ENCODE peak calls at places on chromosomes 12 and 14, in five cellular contexts. L, Q, U, A and V are unnamed samples.

GRCh38 chr12:74227846-74228545 is 309.6 kb upstream of the ATXN7L3B start:
- DNase-seq in U (no peak), A (no peak), Q (no peak), L (no peak), V (no peak)

GRCh38 chr14:74083161-74083560 is 1.1 kb downstream of the ALDH6A1 start:
- DNase-seq in A (no peak), Q (no peak), L (peak; percentile 86), U (no peak), V (no peak)

GRCh38 chr12:124506145-124506831 is 61.1 kb downstream of the NCOR2 start:
- DNase-seq in U (no peak), A (peak; percentile 74), Q (peak; percentile 87), L (peak; percentile 92), V (peak; percentile 79)

GRCh38 chr14:103128631-103129300 is 5.5 kb downstream of the TNFAIP2 start:
- DNase-seq in Q (no peak), A (no peak), L (no peak), U (no peak), V (peak; percentile 49)

GRCh38 chr12:104763163-104763805 is 194.8 kb downstream of the SLC41A2 start:
- DNase-seq in Q (no peak), L (no peak), U (no peak), A (no peak), V (no peak)

GRCh38 chr12:52182456-52182855 is 9.4 kb downstream of the KRT80 start:
- DNase-seq in L (no peak), U (no peak), A (no peak), Q (no peak), V (no peak)

GRCh38 chr14:22820731-22821130 is 5.5 kb upstream of the SLC7A7 start:
- DNase-seq in A (no peak), U (no peak), Q (no peak), L (peak; percentile 24), V (no peak)

GRCh38 chr14:96920023-96920422 is 122.8 kb downstream of the VRK1 start:
- DNase-seq in Q (no peak), L (no peak), U (no peak), A (no peak), V (no peak)

GRCh38 chr12:122871851-122872785 is 23.8 kb downstream of the VPS37B start:
- DNase-seq in A (peak; percentile 86), Q (peak; percentile 79), U (no peak), L (peak; percentile 73), V (peak; percentile 58)

GRCh38 chr14:100490252-100490651 is 97.0 kb downstream of the BEGAIN start:
- DNase-seq in U (no peak), A (no peak), Q (no peak), L (no peak), V (no peak)

GRCh38 chr12:120240495-120240833 is 25.1 kb downstream of the PXN start:
- DNase-seq in Q (no peak), L (peak; percentile 54), U (no peak), A (no peak), V (no peak)

GRCh38 chr12:125284945-125285344 is 219.7 kb downstream of the AACS start:
- DNase-seq in L (no peak), U (no peak), A (no peak), Q (no peak), V (no peak)

GRCh38 chr12:109264095-109264942 is 44.8 kb downstream of the FOXN4 start:
- DNase-seq in A (peak; percentile 85), L (peak; percentile 64), U (peak; percentile 90), Q (no peak), V (peak; percentile 64)

GRCh38 chr12:93742086-93742934 is 65.1 kb downstream of the CRADD start:
- DNase-seq in Q (peak; percentile 82), L (peak; percentile 73), U (peak; percentile 65), A (peak; percentile 62), V (peak; percentile 82)

GRCh38 chr12:51217133-51217967 is 512 bp downstream of the POU6F1 start:
- DNase-seq in L (peak; percentile 8), Q (peak; percentile 79), U (peak; percentile 61), A (peak; percentile 52), V (peak; percentile 71)

GRCh38 chr12:92905811-92906554 is 23.1 kb downstream of the EEA1 start:
- DNase-seq in U (no peak), Q (no peak), A (no peak), L (no peak), V (no peak)

GRCh38 chr12:5442251-5443006 is 10.5 kb downstream of the NTF3 start:
- DNase-seq in L (peak; percentile 60), A (no peak), U (no peak), Q (no peak), V (no peak)

GRCh38 chr14:55807059-55807499 is 227.1 kb downstream of the KTN1 start:
- DNase-seq in U (no peak), A (peak; percentile 97), L (peak; percentile 86), Q (peak; percentile 79), V (peak; percentile 79)

GRCh38 chr12:97561321-97562230 is 99.0 kb downstream of the RMST start:
- DNase-seq in L (no peak), U (no peak), Q (no peak), A (no peak), V (peak; percentile 91)

GRCh38 chr14:98888281-98888680 is 383.7 kb downstream of the BCL11B start:
- DNase-seq in A (no peak), U (no peak), Q (no peak), L (no peak), V (no peak)

GRCh38 chr14:71590131-71590530 is 342.1 kb upstream of the RGS6 start:
- DNase-seq in L (no peak), Q (no peak), U (no peak), A (no peak), V (no peak)

GRCh38 chr12:47317182-47317915 is 237.6 kb upstream of the AMIGO2 start:
- DNase-seq in U (no peak), A (no peak), Q (no peak), L (no peak), V (no peak)

GRCh38 chr14:22607291-22607690 is 9.2 kb downstream of the ABHD4 start:
- DNase-seq in U (no peak), Q (no peak), A (no peak), L (no peak), V (no peak)

GRCh38 chr12:120438495-120439198 is 734 bp downstream of the COX6A1 start:
- DNase-seq in Q (no peak), A (no peak), U (no peak), L (no peak), V (no peak)

GRCh38 chr14:55383039-55383438 is 28.6 kb downstream of the ATG14 start:
- DNase-seq in A (no peak), L (peak; percentile 30), Q (peak; percentile 71), U (no peak), V (peak; percentile 92)

GRCh38 chr14:99806841-99807240 is 13.6 kb downstream of the EML1 start:
- DNase-seq in A (no peak), Q (no peak), L (peak; percentile 62), U (no peak), V (no peak)

GRCh38 chr12:1517734-1518485 is 76.5 kb downstream of the FBXL14 start:
- DNase-seq in Q (peak; percentile 32), L (no peak), A (no peak), U (no peak), V (no peak)

GRCh38 chr14:83463500-83464098 is 1929.9 kb upstream of the SEL1L start:
- DNase-seq in L (peak; percentile 61), A (peak; percentile 33), Q (no peak), U (peak; percentile 54), V (peak; percentile 44)

GRCh38 chr14:103801459-103801858 is 45.9 kb downstream of the PPP1R13B start:
- DNase-seq in U (no peak), Q (no peak), A (no peak), L (peak; percentile 80), V (peak; percentile 51)

GRCh38 chr14:104359969-104360442 is 219.6 kb upstream of the C14orf180 start:
- DNase-seq in A (no peak), Q (peak; percentile 56), U (no peak), L (no peak), V (no peak)

GRCh38 chr12:108232565-108232964 is 103.5 kb downstream of the WSCD2 start:
- DNase-seq in Q (no peak), A (no peak), L (no peak), U (no peak), V (peak; percentile 41)

GRCh38 chr14:65336191-65336591 is 76.3 kb upstream of the FUT8 start:
- DNase-seq in U (no peak), L (peak; percentile 57), A (no peak), Q (no peak), V (no peak)

GRCh38 chr12:24948452-24948815 is 467 bp downstream of the BCAT1 start:
- DNase-seq in A (no peak), U (peak; percentile 14), L (peak; percentile 43), Q (no peak), V (no peak)

GRCh38 chr14:70714055-70714550 is 72.4 kb downstream of the TTC9 start:
- DNase-seq in L (peak; percentile 53), Q (no peak), U (peak; percentile 66), A (peak; percentile 54), V (peak; percentile 57)

GRCh38 chr12:75721231-75721641 is 209.8 kb upstream of the KRR1 start:
- DNase-seq in Q (no peak), U (no peak), L (peak; percentile 14), A (no peak), V (no peak)

GRCh38 chr14:61098711-61099110 is 117.7 kb downstream of the SLC38A6 start:
- DNase-seq in A (no peak), U (no peak), Q (no peak), L (no peak), V (no peak)

GRCh38 chr12:131333621-131334440 is 377.1 kb upstream of the SFSWAP start:
- DNase-seq in Q (no peak), U (no peak), L (no peak), A (no peak), V (no peak)

GRCh38 chr12:71438670-71439361 is 782 bp upstream of the LGR5 start:
- DNase-seq in L (no peak), U (no peak), A (no peak), Q (no peak), V (no peak)

GRCh38 chr14:23492618-23493272 is 23.2 kb downstream of the NGDN start:
- DNase-seq in A (no peak), U (no peak), Q (no peak), L (peak; percentile 43), V (no peak)